ENCODE peak calls at places on chromosomes 4 and X, in ten cellular contexts. P, E, O, J, D, T, S, M, N and F are unnamed samples.

GRCh38 chrX:12977761-12978204 is 2.9 kb downstream of the TMSB4X start:
- DNase-seq in P (no peak), E (no peak), O (no peak), J (no peak), D (no peak), T (no peak), S (peak; percentile 75), M (no peak), N (no peak), F (no peak)

GRCh38 chrX:6021316-6022091 is 207.2 kb downstream of the NLGN4X start:
- DNase-seq in P (peak; percentile 53), E (peak; percentile 17), O (peak; percentile 0), J (peak; percentile 40), D (peak; percentile 27), T (peak; percentile 25), S (peak; percentile 34), M (no peak), N (peak; percentile 37), F (peak; percentile 35)

GRCh38 chr4:124343711-124344110 is 368.8 kb downstream of the ANKRD50 start:
- DNase-seq in P (no peak), E (no peak), O (no peak), J (no peak), D (no peak), T (no peak), S (no peak), M (no peak), N (no peak), F (no peak)

GRCh38 chr4:140330311-140330900 is 43.0 kb upstream of the SCOC start:
- DNase-seq in P (no peak), E (peak; percentile 21), O (peak; percentile 35), J (no peak), D (peak; percentile 42), T (no peak), S (peak; percentile 73), M (no peak), N (peak; percentile 17), F (no peak)

GRCh38 chrX:12771445-12772069 is 19.7 kb upstream of the PRPS2 start:
- DNase-seq in P (no peak), E (no peak), O (peak; percentile 2), J (peak; percentile 57), D (peak; percentile 19), T (peak; percentile 13), S (peak; percentile 83), M (no peak), N (no peak), F (peak; percentile 5)

GRCh38 chrX:153460826-153461225 is 9.6 kb downstream of the HAUS7 start:
- DNase-seq in P (peak; percentile 6), E (peak; percentile 14), O (no peak), J (peak; percentile 43), D (peak; percentile 40), T (no peak), S (peak; percentile 39), M (no peak), N (no peak), F (no peak)

GRCh38 chr4:77344784-77345183 is 187.8 kb downstream of the CCNG2 start:
- DNase-seq in P (no peak), E (no peak), O (no peak), J (no peak), D (no peak), T (no peak), S (peak; percentile 32), M (no peak), N (no peak), F (no peak)

GRCh38 chr4:150510176-150510875 is 71.6 kb upstream of the MAB21L2 start:
- DNase-seq in P (no peak), E (no peak), O (peak; percentile 62), J (no peak), D (peak; percentile 86), T (peak; percentile 49), S (no peak), M (no peak), N (peak; percentile 66), F (no peak)

GRCh38 chr4:24568425-24568824 is 15.9 kb downstream of the DHX15 start:
- DNase-seq in P (no peak), E (no peak), O (no peak), J (no peak), D (no peak), T (no peak), S (no peak), M (no peak), N (no peak), F (no peak)

GRCh38 chr4:186326391-186326790 is 60.4 kb downstream of the F11 start:
- DNase-seq in P (no peak), E (no peak), O (no peak), J (no peak), D (no peak), T (no peak), S (no peak), M (no peak), N (peak; percentile 2), F (no peak)

GRCh38 chrX:44903107-44903506 is 30.1 kb downstream of the KDM6A start:
- DNase-seq in P (no peak), E (peak; percentile 7), O (peak; percentile 26), J (no peak), D (peak; percentile 85), T (peak; percentile 81), S (peak; percentile 32), M (no peak), N (peak; percentile 86), F (no peak)

GRCh38 chr4:165537028-165537648 is 158.3 kb downstream of the CPE start:
- DNase-seq in P (peak; percentile 21), E (peak; percentile 40), O (peak; percentile 31), J (no peak), D (peak; percentile 30), T (peak; percentile 26), S (peak; percentile 79), M (no peak), N (peak; percentile 37), F (peak; percentile 16)

GRCh38 chr4:47525154-47525819 is 40.2 kb downstream of the ATP10D start:
- DNase-seq in P (no peak), E (peak; percentile 71), O (peak; percentile 88), J (no peak), D (peak; percentile 98), T (peak; percentile 93), S (no peak), M (no peak), N (peak; percentile 79), F (no peak)

GRCh38 chr4:140069068-140069467 is 84.9 kb downstream of the MAML3 start:
- DNase-seq in P (no peak), E (no peak), O (peak; percentile 45), J (no peak), D (peak; percentile 60), T (no peak), S (peak; percentile 41), M (peak; percentile 80), N (peak; percentile 14), F (no peak)